ENCODE peak calls at places on chromosomes 5 and 9, in eight cellular contexts. Z is BJ, F is AG09319, H is tibial nerve, U is gastrocnemius medialis, R is astrocyte, B is hepatocyte, K is fibroblast of pulmonary artery. E is an unnamed sample.

GRCh38 chr9:93172646-93173364 is 11.1 kb upstream of the WNK2 start:
- DNase-seq in Z (no peak), F (no peak), H (no peak), U (no peak), R (no peak), B (no peak), K (no peak), E (no peak)

GRCh38 chr5:139501376-139501775 is 18.8 kb upstream of the STING1 start:
- DNase-seq in Z (no peak), F (no peak), H (no peak), U (no peak), R (no peak), B (no peak), K (no peak), E (no peak)

GRCh38 chr9:73219985-73220626 is 68.4 kb downstream of the ANXA1 start:
- DNase-seq in Z (no peak), F (no peak), H (no peak), U (no peak), R (peak; percentile 80), B (peak; percentile 13), K (peak; percentile 87), E (peak; percentile 4)

GRCh38 chr5:116097301-116097700 is 12.5 kb downstream of the COMMD10 start:
- DNase-seq in Z (no peak), F (no peak), H (no peak), U (no peak), R (peak; percentile 45), B (no peak), K (peak; percentile 19), E (no peak)

GRCh38 chr5:129767927-129768380 is 20.1 kb downstream of the MINAR2 start:
- DNase-seq in Z (no peak), F (peak; percentile 70), H (peak; percentile 33), U (peak; percentile 41), R (peak; percentile 74), B (peak; percentile 94), K (peak; percentile 95), E (peak; percentile 84)

GRCh38 chr9:134007571-134007970 is 15.4 kb upstream of the VAV2 start:
- DNase-seq in Z (no peak), F (no peak), H (no peak), U (no peak), R (no peak), B (no peak), K (no peak), E (no peak)

GRCh38 chr9:73969936-73970335 is 527.2 kb upstream of the RORB start:
- DNase-seq in Z (no peak), F (no peak), H (no peak), U (no peak), R (no peak), B (no peak), K (no peak), E (no peak)

GRCh38 chr5:88658005-88658404 is 225.0 kb downstream of the MEF2C start:
- DNase-seq in Z (no peak), F (no peak), H (no peak), U (no peak), R (no peak), B (no peak), K (no peak), E (no peak)

GRCh38 chr9:92059045-92059444 is 56.2 kb downstream of the SPTLC1 start:
- DNase-seq in Z (no peak), F (no peak), H (no peak), U (no peak), R (no peak), B (no peak), K (no peak), E (no peak)

GRCh38 chr5:123035320-123035949 is 1.1 kb downstream of the PPIC start:
- DNase-seq in Z (no peak), F (no peak), H (no peak), U (peak; percentile 29), R (peak; percentile 14), B (peak; percentile 77), K (peak; percentile 29), E (peak; percentile 72)

GRCh38 chr9:12972608-12973589 is 198.1 kb downstream of the LURAP1L start:
- DNase-seq in Z (no peak), F (no peak), H (no peak), U (no peak), R (peak; percentile 26), B (peak; percentile 30), K (peak; percentile 42), E (no peak)

GRCh38 chr9:20477940-20478620 is 144.2 kb downstream of the MLLT3 start:
- DNase-seq in Z (no peak), F (no peak), H (no peak), U (no peak), R (peak; percentile 61), B (no peak), K (peak; percentile 17), E (no peak)

GRCh38 chr9:4298255-4299005 is 1.4 kb downstream of the GLIS3 start:
- DNase-seq in Z (no peak), F (no peak), H (peak; percentile 18), U (peak; percentile 29), R (no peak), B (peak; percentile 63), K (no peak), E (no peak)

GRCh38 chr9:4296217-4296616 is 3.7 kb downstream of the GLIS3 start:
- DNase-seq in Z (no peak), F (no peak), H (no peak), U (no peak), R (no peak), B (no peak), K (no peak), E (no peak)

GRCh38 chr9:4297795-4298254 is 2.0 kb downstream of the GLIS3 start:
- DNase-seq in Z (no peak), F (no peak), H (peak; percentile 16), U (peak; percentile 45), R (peak; percentile 53), B (peak; percentile 85), K (peak; percentile 90), E (peak; percentile 61)

GRCh38 chr9:4299006-4299795 is 667 bp downstream of the GLIS3 start:
- DNase-seq in Z (no peak), F (no peak), H (peak; percentile 18), U (peak; percentile 12), R (peak; percentile 55), B (peak; percentile 67), K (peak; percentile 61), E (peak; percentile 13)

GRCh38 chr9:4297151-4297794 is 2.6 kb downstream of the GLIS3 start:
- DNase-seq in Z (no peak), F (no peak), H (peak; percentile 62), U (peak; percentile 68), R (peak; percentile 87), B (peak; percentile 88), K (peak; percentile 91), E (peak; percentile 80)
- TF ChIP-seq CTCF in Z (peak; percentile 63), F (peak; percentile 60), H (peak; percentile 55), U (no peak), R (peak; percentile 31), B (peak; percentile 48), K (peak; percentile 48), E (no peak)

GRCh38 chr5:39716532-39716971 is 291.8 kb upstream of the DAB2 start:
- DNase-seq in Z (no peak), F (peak; percentile 3), H (no peak), U (no peak), R (peak; percentile 37), B (peak; percentile 71), K (peak; percentile 74), E (peak; percentile 58)
- TF ChIP-seq CTCF in Z (peak; percentile 36), F (peak; percentile 36), H (no peak), U (no peak), R (peak; percentile 16), B (peak; percentile 48), K (peak; percentile 68), E (no peak)

GRCh38 chr9:121168052-121168451 is 33.6 kb downstream of the RAB14 start:
- DNase-seq in Z (no peak), F (no peak), H (no peak), U (no peak), R (no peak), B (no peak), K (no peak), E (no peak)

GRCh38 chr9:121172726-121173487 is 28.8 kb downstream of the RAB14 start:
- DNase-seq in Z (no peak), F (no peak), H (no peak), U (no peak), R (no peak), B (no peak), K (no peak), E (no peak)

GRCh38 chr9:121173501-121173900 is 28.2 kb downstream of the RAB14 start:
- DNase-seq in Z (no peak), F (no peak), H (no peak), U (no peak), R (no peak), B (no peak), K (no peak), E (no peak)

GRCh38 chr9:121171236-121171635 is 30.4 kb downstream of the RAB14 start:
- DNase-seq in Z (no peak), F (no peak), H (no peak), U (no peak), R (no peak), B (no peak), K (no peak), E (no peak)

DNA sequence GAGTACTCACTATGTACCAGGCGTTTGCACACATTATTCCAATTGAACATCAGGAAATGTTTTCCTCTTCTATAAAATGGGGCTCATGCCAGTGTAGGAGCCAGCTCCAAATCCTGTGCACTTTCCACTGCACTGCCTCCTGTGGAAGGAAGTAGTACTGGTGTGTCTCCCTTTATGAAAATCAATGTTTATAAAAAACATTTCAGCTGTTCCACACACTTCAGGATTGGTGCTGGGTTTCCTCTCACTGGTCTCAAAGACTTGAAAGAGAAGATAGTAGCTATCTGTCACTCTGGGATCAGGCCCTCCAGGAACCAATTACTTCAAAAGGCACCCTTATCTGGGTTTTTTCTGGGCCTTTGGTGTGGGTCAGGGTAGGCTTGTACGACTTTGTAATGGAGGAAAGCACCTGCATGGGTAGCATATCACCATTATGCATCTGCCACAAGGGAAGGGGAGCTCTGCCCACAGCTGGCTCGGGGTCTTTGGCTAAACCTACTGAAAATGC is 32.5 kb downstream of the RAB14 start:
- DNase-seq in Z (no peak), F (no peak), H (no peak), U (no peak), R (no peak), B (no peak), K (peak; percentile 27), E (peak; percentile 4)
- TF ChIP-seq CTCF in Z (peak; percentile 49), F (peak; percentile 34), H (peak; percentile 9), U (no peak), R (peak; percentile 47), B (peak; percentile 19), K (peak; percentile 59), E (no peak)

GRCh38 chr5:75337366-75338021 is 474 bp downstream of the HMGCR start:
- DNase-seq in Z (no peak), F (no peak), H (no peak), U (no peak), R (no peak), B (peak; percentile 56), K (no peak), E (no peak)

GRCh38 chr5:75336625-75337336 is at the start of gene HMGCR:
- DNase-seq in Z (peak; percentile 98), F (peak; percentile 98), H (peak; percentile 97), U (peak; percentile 98), R (peak; percentile 99), B (peak; percentile 99), K (peak; percentile 100), E (peak; percentile 99)

GRCh38 chr5:75338408-75338807 is 1.4 kb downstream of the HMGCR start:
- DNase-seq in Z (no peak), F (no peak), H (no peak), U (no peak), R (no peak), B (no peak), K (no peak), E (no peak)

GRCh38 chr5:75335486-75335885 is 1.5 kb upstream of the HMGCR start:
- DNase-seq in Z (no peak), F (no peak), H (no peak), U (no peak), R (no peak), B (no peak), K (no peak), E (no peak)

GRCh38 chr5:75335952-75336624 is 932 bp upstream of the HMGCR start:
- DNase-seq in Z (peak; percentile 38), F (peak; percentile 59), H (no peak), U (peak; percentile 21), R (peak; percentile 83), B (peak; percentile 79), K (peak; percentile 91), E (peak; percentile 70)
- TF ChIP-seq CTCF in Z (peak; percentile 59), F (peak; percentile 33), H (peak; percentile 26), U (peak; percentile 20), R (peak; percentile 54), B (peak; percentile 34), K (peak; percentile 55), E (peak; percentile 43)